ENCODE peak calls at places on chromosomes 16 and 17, in nine cellular contexts. L is AG04450, D is dorsolateral prefrontal cortex, W is H9, K is A673, U is esophagus squamous epithelium, I is Panc1, R is cardiac muscle cell, C is AG09309. Y is an unnamed sample.

GRCh38 chr16:77946834-77947233 is 75.5 kb upstream of the CLEC3A start:
- DNase-seq in L (no peak), D (no peak), W (no peak), K (no peak), U (no peak), I (no peak), R (peak), C (no peak), Y (no peak)

GRCh38 chr16:69861276-69862030 is 89.7 kb upstream of the CLEC18A start:
- DNase-seq in L (peak), D (no peak), W (no peak), K (no peak), U (no peak), I (no peak), R (peak), C (peak), Y (no peak)

GRCh38 chr16:4261557-4262172 is 11.2 kb downstream of the TFAP4 start:
- DNase-seq in L (no peak), D (no peak), W (peak), K (peak), U (no peak), I (no peak), R (peak), C (no peak), Y (peak)

GRCh38 chr16:79278506-79278905 is 322.0 kb downstream of the MAF start:
- DNase-seq in L (no peak), D (no peak), W (no peak), K (no peak), U (no peak), I (no peak), R (no peak), C (no peak), Y (no peak)

GRCh38 chr16:48955791-48956190 is 325.8 kb downstream of the CBLN1 start:
- DNase-seq in L (no peak), D (no peak), W (no peak), K (no peak), U (no peak), I (no peak), R (no peak), C (no peak), Y (no peak)

GRCh38 chr17:45333702-45334092 is 16.9 kb upstream of the MAP3K14 start:
- DNase-seq in L (no peak), D (peak), W (peak), K (no peak), U (no peak), I (no peak), R (no peak), C (no peak), Y (no peak)

GRCh38 chr16:74760007-74760767 is 14.4 kb downstream of the FA2H start:
- DNase-seq in L (peak), D (no peak), W (no peak), K (no peak), U (no peak), I (no peak), R (no peak), C (no peak), Y (no peak)

GRCh38 chr16:87965417-87965816 is 14.2 kb downstream of the BANP start:
- DNase-seq in L (no peak), D (no peak), W (peak), K (no peak), U (no peak), I (no peak), R (no peak), C (no peak), Y (no peak)

GRCh38 chr17:44887971-44888955 is 11.0 kb downstream of the EFTUD2 start:
- DNase-seq in L (no peak), D (no peak), W (no peak), K (no peak), U (no peak), I (no peak), R (no peak), C (no peak), Y (no peak)

GRCh38 chr16:53754938-53755910 is 51.3 kb downstream of the FTO start:
- DNase-seq in L (no peak), D (no peak), W (no peak), K (peak), U (no peak), I (no peak), R (peak), C (no peak), Y (no peak)

GRCh38 chr16:3752984-3753383 is 35.7 kb upstream of the TRAP1 start:
- DNase-seq in L (no peak), D (no peak), W (no peak), K (no peak), U (no peak), I (no peak), R (no peak), C (no peak), Y (no peak)

GRCh38 chr16:50047864-50048263 is 17.9 kb upstream of the HEATR3 start:
- DNase-seq in L (no peak), D (no peak), W (no peak), K (no peak), U (no peak), I (no peak), R (no peak), C (no peak), Y (no peak)

GRCh38 chr17:82492647-82493516 is 26.6 kb upstream of the FOXK2 start:
- DNase-seq in L (peak), D (no peak), W (no peak), K (no peak), U (no peak), I (no peak), R (peak), C (no peak), Y (no peak)

GRCh38 chr17:37430051-37430591 is 23.4 kb downstream of the TADA2A start:
- DNase-seq in L (no peak), D (no peak), W (no peak), K (no peak), U (no peak), I (no peak), R (peak), C (no peak), Y (no peak)

GRCh38 chr16:55643161-55643970 is 12.4 kb upstream of the SLC6A2 start:
- DNase-seq in L (no peak), D (no peak), W (peak), K (no peak), U (no peak), I (no peak), R (peak), C (no peak), Y (no peak)

GRCh38 chr17:79971651-79972050 is 64.0 kb downstream of the TBC1D16 start:
- DNase-seq in L (no peak), D (peak), W (peak), K (no peak), U (no peak), I (no peak), R (no peak), C (no peak), Y (no peak)

GRCh38 chr17:7204828-7205461 is 14.7 kb downstream of the DLG4 start:
- DNase-seq in L (peak), D (peak), W (peak), K (peak), U (peak), I (no peak), R (peak), C (no peak), Y (peak)

GRCh38 chr17:10149573-10150399 is 48.6 kb downstream of the GAS7 start:
- DNase-seq in L (no peak), D (no peak), W (no peak), K (no peak), U (no peak), I (no peak), R (peak), C (no peak), Y (no peak)

GRCh38 chr17:77254961-77255741 is 114.4 kb downstream of the SEC14L1 start:
- DNase-seq in L (peak), D (no peak), W (peak), K (no peak), U (no peak), I (peak), R (peak), C (peak), Y (no peak)

GRCh38 chr16:12459993-12460392 is 343.7 kb downstream of the CPPED1 start:
- DNase-seq in L (no peak), D (no peak), W (no peak), K (no peak), U (no peak), I (no peak), R (no peak), C (no peak), Y (no peak)

GRCh38 chr17:72970794-72971512 is 121.5 kb downstream of the SLC39A11 start:
- DNase-seq in L (no peak), D (no peak), W (no peak), K (no peak), U (no peak), I (no peak), R (no peak), C (no peak), Y (no peak)

GRCh38 chr17:82215095-82215971 is 2.7 kb upstream of the CCDC57 start:
- DNase-seq in L (no peak), D (no peak), W (no peak), K (peak), U (no peak), I (no peak), R (peak), C (no peak), Y (no peak)

GRCh38 chr16:15643453-15644305 is 725 bp upstream of the MARF1 start:
- DNase-seq in L (peak), D (no peak), W (no peak), K (peak), U (no peak), I (peak), R (peak), C (peak), Y (peak)

GRCh38 chr17:18139949-18140348 is 31.4 kb downstream of the MYO15A start:
- DNase-seq in L (no peak), D (no peak), W (no peak), K (no peak), U (no peak), I (no peak), R (peak), C (no peak), Y (no peak)

GRCh38 chr16:58768145-58768544 is 34.0 kb upstream of the GOT2 start:
- DNase-seq in L (no peak), D (no peak), W (no peak), K (no peak), U (no peak), I (no peak), R (no peak), C (no peak), Y (no peak)

GRCh38 chr16:72469932-72470331 is 298.0 kb upstream of the PMFBP1 start:
- DNase-seq in L (no peak), D (no peak), W (no peak), K (no peak), U (no peak), I (no peak), R (no peak), C (no peak), Y (no peak)

GRCh38 chr16:30956601-30957455 is 726 bp upstream of the SETD1A start:
- DNase-seq in L (no peak), D (peak), W (peak), K (peak), U (no peak), I (no peak), R (peak), C (no peak), Y (peak)

GRCh38 chr16:56643080-56643778 is 4.8 kb downstream of the MT1A start:
- DNase-seq in L (no peak), D (no peak), W (peak), K (peak), U (no peak), I (no peak), R (peak), C (no peak), Y (peak)

GRCh38 chr17:26809033-26809432 is 484.9 kb upstream of the WSB1 start:
- DNase-seq in L (peak), D (no peak), W (no peak), K (no peak), U (no peak), I (no peak), R (no peak), C (no peak), Y (no peak)

GRCh38 chr17:7881655-7882054 is 6.9 kb upstream of the CHD3 start:
- DNase-seq in L (no peak), D (peak), W (peak), K (no peak), U (no peak), I (no peak), R (peak), C (no peak), Y (no peak)

GRCh38 chr16:66903544-66904427 is 14.9 kb downstream of the CDH16 start:
- DNase-seq in L (no peak), D (no peak), W (no peak), K (no peak), U (no peak), I (no peak), R (no peak), C (no peak), Y (no peak)

GRCh38 chr17:63989622-63990345 is 8.4 kb upstream of the PRR29 start:
- DNase-seq in L (no peak), D (peak), W (peak), K (no peak), U (no peak), I (no peak), R (no peak), C (no peak), Y (no peak)

GRCh38 chr17:30450125-30451027 is 26.8 kb upstream of the GOSR1 start:
- DNase-seq in L (no peak), D (no peak), W (no peak), K (no peak), U (no peak), I (no peak), R (peak), C (no peak), Y (no peak)

GRCh38 chr17:36920032-36921000 is 17.0 kb upstream of the LHX1 start:
- DNase-seq in L (no peak), D (no peak), W (peak), K (no peak), U (no peak), I (no peak), R (no peak), C (no peak), Y (no peak)

DNA sequence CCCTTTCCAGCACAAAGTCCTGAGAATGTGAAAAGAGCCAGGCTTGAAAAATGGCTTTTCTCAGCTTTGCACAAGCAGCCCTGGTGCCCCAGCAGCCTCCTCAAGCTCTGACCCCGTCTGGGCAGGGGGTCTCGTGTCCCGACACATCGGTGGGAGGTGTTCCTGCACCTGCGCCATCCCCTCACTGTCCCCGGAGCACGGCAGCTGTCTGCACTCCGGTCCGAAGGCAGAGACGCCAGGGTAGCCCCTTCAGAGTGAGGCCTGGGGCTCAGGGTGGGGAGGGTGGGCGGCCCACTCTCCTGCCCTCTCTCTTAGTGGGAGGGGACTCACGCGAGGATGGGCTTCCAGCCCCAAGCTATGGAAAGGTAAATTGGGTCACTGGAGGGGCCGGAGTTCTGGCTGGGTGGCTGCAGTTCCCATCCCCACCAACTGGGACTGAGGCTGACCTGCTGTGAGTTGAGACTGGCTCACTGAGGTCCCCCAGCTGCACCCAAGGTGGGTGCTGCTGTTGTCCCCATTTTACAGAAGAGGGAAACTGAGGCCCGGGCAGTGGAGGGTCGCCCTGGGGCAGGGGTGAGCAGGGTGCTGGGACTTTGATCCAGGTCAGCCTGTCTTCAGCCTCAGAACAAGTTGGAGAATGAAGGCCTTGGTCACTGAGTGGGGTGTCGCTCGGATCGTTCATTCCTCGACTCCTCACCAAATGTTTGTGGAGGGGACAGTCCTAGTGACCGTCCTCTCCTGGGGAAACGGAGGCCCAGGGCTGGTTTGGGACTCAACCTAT is 2.3 kb upstream of the BAIAP3 start:
- DNase-seq in L (no peak), D (no peak), W (no peak), K (no peak), U (no peak), I (no peak), R (no peak), C (no peak), Y (no peak)
- TF ChIP-seq CTCF in L (no peak), D (no peak), W (no peak), K (no peak), U (no peak), I (no peak), R (no peak), C (no peak), Y (no peak)

DNA sequence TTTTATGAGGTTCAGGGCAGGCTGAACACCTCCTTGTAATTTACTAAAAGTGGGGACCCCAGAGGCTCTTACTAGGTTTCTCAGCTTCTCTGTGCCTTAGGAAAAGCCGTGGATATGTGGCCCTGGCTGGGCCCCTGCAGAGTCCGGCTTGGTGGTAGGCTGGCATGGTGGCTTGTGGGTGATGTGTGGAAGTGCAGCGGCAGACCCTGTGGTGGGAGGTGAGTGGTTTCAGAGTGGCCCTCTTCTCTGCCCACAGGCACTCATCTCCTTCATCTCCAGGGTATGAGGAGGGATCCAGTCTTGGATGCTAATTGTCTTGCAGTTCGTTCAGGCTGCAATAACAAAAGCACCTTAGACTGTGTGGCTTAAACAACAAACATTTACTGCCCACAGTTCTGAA is 58.9 kb downstream of the ASIC2 start:
- DNase-seq in L (no peak), D (no peak), W (no peak), K (no peak), U (no peak), I (no peak), R (no peak), C (no peak), Y (no peak)
- TF ChIP-seq CTCF in L (no peak), D (no peak), W (no peak), K (no peak), U (no peak), I (no peak), R (no peak), C (no peak), Y (no peak)

GRCh38 chr17:55746466-55746865 is 4.4 kb upstream of the PCTP start:
- DNase-seq in L (no peak), D (no peak), W (no peak), K (no peak), U (no peak), I (no peak), R (no peak), C (no peak), Y (no peak)

GRCh38 chr17:55751720-55752250 is 934 bp downstream of the PCTP start:
- DNase-seq in L (no peak), D (no peak), W (no peak), K (no peak), U (no peak), I (no peak), R (no peak), C (no peak), Y (no peak)

GRCh38 chr17:55747209-55747608 is 3.6 kb upstream of the PCTP start:
- DNase-seq in L (no peak), D (no peak), W (no peak), K (no peak), U (no peak), I (no peak), R (no peak), C (no peak), Y (no peak)

GRCh38 chr17:55749985-55750384 is 866 bp upstream of the PCTP start:
- DNase-seq in L (no peak), D (no peak), W (no peak), K (no peak), U (no peak), I (no peak), R (no peak), C (no peak), Y (no peak)

DNA sequence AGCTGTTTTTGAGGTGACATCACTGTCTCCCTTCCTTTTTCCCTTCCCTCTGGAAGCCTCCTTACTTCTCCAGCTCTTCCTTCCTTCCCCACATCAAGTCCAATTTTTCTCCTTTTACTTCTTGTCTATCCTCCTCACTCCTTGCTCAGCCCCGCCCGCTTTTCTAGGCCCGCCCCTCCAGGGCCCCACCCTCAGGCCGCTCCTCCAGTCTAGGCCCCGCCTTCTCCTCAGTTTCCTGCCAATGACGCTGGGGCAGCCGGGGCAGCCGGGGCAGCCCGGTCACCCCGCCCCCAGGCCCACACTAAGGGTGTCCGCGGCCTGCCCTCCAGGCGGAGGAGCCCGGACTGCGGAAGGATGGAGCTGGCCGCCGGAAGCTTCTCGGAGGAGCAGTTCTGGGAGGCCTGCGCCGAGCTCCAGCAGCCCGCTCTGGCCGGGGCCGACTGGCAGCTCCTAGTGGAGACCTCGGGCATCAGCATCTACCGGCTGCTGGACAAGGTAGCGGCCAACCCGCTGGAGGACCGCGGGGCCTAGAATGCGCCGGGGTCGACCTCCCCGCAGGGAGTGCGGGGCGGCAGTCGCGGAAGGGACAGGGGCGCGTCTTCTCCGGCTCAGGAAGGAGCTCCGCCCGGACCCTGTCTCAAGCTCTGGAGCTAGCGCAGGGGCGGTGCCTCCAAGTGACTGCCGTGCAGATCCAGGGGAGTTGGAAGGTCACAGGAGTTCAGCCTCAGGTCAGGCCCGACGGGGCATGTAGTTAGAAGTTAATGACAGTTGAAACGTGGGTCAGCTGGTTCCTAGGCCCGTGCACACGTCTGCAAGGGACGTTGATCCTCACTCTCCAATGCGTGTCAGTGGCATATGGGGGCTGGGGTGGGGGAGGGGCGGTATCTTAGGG is at the start of gene PCTP:
- DNase-seq in L (peak), D (peak), W (peak), K (peak), U (peak), I (no peak), R (peak), C (peak), Y (peak)
- TF ChIP-seq CTCF in L (peak), D (peak), W (peak), K (peak), U (peak), I (peak), R (peak), C (peak), Y (peak)

GRCh38 chr17:787641-788221 is 5.6 kb downstream of the MRM3 start:
- DNase-seq in L (no peak), D (no peak), W (no peak), K (no peak), U (no peak), I (no peak), R (no peak), C (no peak), Y (no peak)

GRCh38 chr17:778096-778495 is 4.0 kb downstream of the GLOD4 start:
- DNase-seq in L (no peak), D (no peak), W (no peak), K (no peak), U (no peak), I (no peak), R (no peak), C (no peak), Y (no peak)

GRCh38 chr17:784143-784542 is 2.0 kb downstream of the MRM3 start:
- DNase-seq in L (no peak), D (no peak), W (no peak), K (no peak), U (no peak), I (no peak), R (no peak), C (no peak), Y (no peak)

GRCh38 chr17:781920-782731 is at the start of the genes GLOD4 and MRM3:
- DNase-seq in L (peak), D (peak), W (peak), K (peak), U (peak), I (peak), R (peak), C (peak), Y (peak)
- TF ChIP-seq CTCF in L (no peak), D (peak), W (peak), K (no peak), U (peak), I (no peak), R (no peak), C (no peak), Y (peak)

GRCh38 chr17:34025179-34025551 is 229.9 kb upstream of the CCL2 start:
- DNase-seq in L (no peak), D (no peak), W (no peak), K (no peak), U (no peak), I (no peak), R (no peak), C (no peak), Y (no peak)
- TF ChIP-seq CTCF in L (no peak), D (no peak), W (no peak), K (no peak), U (no peak), I (no peak), R (no peak), C (no peak), Y (no peak)

GRCh38 chr17:62179525-62180161 is 114.6 kb upstream of the MED13 start:
- DNase-seq in L (no peak), D (no peak), W (no peak), K (peak), U (no peak), I (peak), R (peak), C (peak), Y (no peak)
- TF ChIP-seq CTCF in L (no peak), D (no peak), W (no peak), K (peak), U (peak), I (no peak), R (no peak), C (peak), Y (no peak)

Y was measured in nephron progenitor cell.